ENCODE peak calls at places on chromosome 2, in five cellular contexts. One of them, this sample, is unnamed.

GRCh38 chr2:127560929-127561275 is 25.4 kb downstream of the MYO7B start:
- DNase-seq in heart left ventricle: no peak
- DNase-seq in neural progenitor cell: no peak
- DNase-seq in thoracic aorta: no peak
- DNase-seq in cardiac muscle cell: no peak
- DNase-seq in this sample: peak

GRCh38 chr2:72141032-72141645 is 6.5 kb downstream of the CYP26B1 start:
- DNase-seq in heart left ventricle: peak
- DNase-seq in neural progenitor cell: no peak
- DNase-seq in thoracic aorta: no peak
- DNase-seq in cardiac muscle cell: no peak
- DNase-seq in this sample: no peak

GRCh38 chr2:174153757-174154680 is 94.3 kb downstream of the OLA1 start:
- DNase-seq in heart left ventricle: no peak
- DNase-seq in neural progenitor cell: no peak
- DNase-seq in thoracic aorta: no peak
- DNase-seq in cardiac muscle cell: peak
- DNase-seq in this sample: peak

GRCh38 chr2:128513416-128514283 is 195.0 kb upstream of the HS6ST1 start:
- DNase-seq in heart left ventricle: no peak
- DNase-seq in neural progenitor cell: no peak
- DNase-seq in thoracic aorta: no peak
- DNase-seq in cardiac muscle cell: no peak
- DNase-seq in this sample: no peak

GRCh38 chr2:121663458-121663857 is 14.2 kb upstream of the CLASP1 start:
- DNase-seq in heart left ventricle: no peak
- DNase-seq in neural progenitor cell: no peak
- DNase-seq in thoracic aorta: no peak
- DNase-seq in cardiac muscle cell: peak
- DNase-seq in this sample: peak

GRCh38 chr2:23497063-23497462 is 112.1 kb downstream of the KLHL29 start:
- DNase-seq in heart left ventricle: no peak
- DNase-seq in neural progenitor cell: no peak
- DNase-seq in thoracic aorta: peak
- DNase-seq in cardiac muscle cell: peak
- DNase-seq in this sample: peak

GRCh38 chr2:100056478-100056877 is 85.9 kb downstream of the AFF3 start:
- DNase-seq in heart left ventricle: no peak
- DNase-seq in neural progenitor cell: no peak
- DNase-seq in thoracic aorta: no peak
- DNase-seq in cardiac muscle cell: no peak
- DNase-seq in this sample: no peak

GRCh38 chr2:203451011-203451410 is 84.1 kb downstream of the RAPH1 start:
- DNase-seq in heart left ventricle: no peak
- DNase-seq in neural progenitor cell: no peak
- DNase-seq in thoracic aorta: no peak
- DNase-seq in cardiac muscle cell: no peak
- DNase-seq in this sample: peak

GRCh38 chr2:230326453-230327417 is at the start of gene SP140L:
- DNase-seq in heart left ventricle: peak
- DNase-seq in neural progenitor cell: no peak
- DNase-seq in thoracic aorta: peak
- DNase-seq in cardiac muscle cell: peak
- DNase-seq in this sample: peak

GRCh38 chr2:165224941-165225340 is 14.3 kb upstream of the SCN2A start:
- DNase-seq in heart left ventricle: no peak
- DNase-seq in neural progenitor cell: no peak
- DNase-seq in thoracic aorta: no peak
- DNase-seq in cardiac muscle cell: no peak
- DNase-seq in this sample: no peak

GRCh38 chr2:109676346-109676897 is 62.3 kb downstream of the SOWAHC start:
- DNase-seq in heart left ventricle: no peak
- DNase-seq in neural progenitor cell: no peak
- DNase-seq in thoracic aorta: no peak
- DNase-seq in cardiac muscle cell: no peak
- DNase-seq in this sample: no peak

GRCh38 chr2:167331636-167332232 is 443.5 kb downstream of the XIRP2 start:
- DNase-seq in heart left ventricle: no peak
- DNase-seq in neural progenitor cell: peak
- DNase-seq in thoracic aorta: no peak
- DNase-seq in cardiac muscle cell: no peak
- DNase-seq in this sample: no peak

GRCh38 chr2:192245329-192245728 is 50.6 kb upstream of the TMEFF2 start:
- DNase-seq in heart left ventricle: no peak
- DNase-seq in neural progenitor cell: no peak
- DNase-seq in thoracic aorta: no peak
- DNase-seq in cardiac muscle cell: no peak
- DNase-seq in this sample: no peak

GRCh38 chr2:144511945-144512344 is 8.0 kb downstream of the ZEB2 start:
- DNase-seq in heart left ventricle: no peak
- DNase-seq in neural progenitor cell: peak
- DNase-seq in thoracic aorta: no peak
- DNase-seq in cardiac muscle cell: no peak
- DNase-seq in this sample: no peak
- H3K4me3 ChIP-seq in heart left ventricle: no peak
- H3K4me3 ChIP-seq in neural progenitor cell: peak
- H3K4me3 ChIP-seq in thoracic aorta: peak
- H3K4me3 ChIP-seq in cardiac muscle cell: no peak
- H3K4me3 ChIP-seq in this sample: no peak

DNA sequence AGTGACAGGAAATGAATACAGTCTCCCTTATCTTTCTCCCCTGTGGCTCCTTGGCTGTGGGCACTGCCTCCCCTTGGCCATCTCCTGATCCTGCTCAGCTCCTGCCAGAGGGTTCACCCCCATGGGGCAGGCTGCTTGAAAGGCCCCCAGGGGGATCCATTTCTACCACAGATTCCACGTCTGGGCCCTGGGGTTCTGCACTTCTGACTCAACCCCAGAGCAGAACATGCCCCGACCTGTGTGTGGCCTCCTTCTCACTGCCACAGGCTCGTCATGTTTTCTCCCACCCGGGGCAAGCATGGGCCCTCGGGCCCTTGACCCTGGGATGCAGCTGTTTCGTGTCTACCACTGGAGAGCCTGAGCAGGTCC is 122.2 kb downstream of the ACKR3 start:
- DNase-seq in heart left ventricle: no peak
- DNase-seq in neural progenitor cell: no peak
- DNase-seq in thoracic aorta: no peak
- DNase-seq in cardiac muscle cell: no peak
- DNase-seq in this sample: no peak
- TF ChIP-seq CTCF in heart left ventricle: no peak
- TF ChIP-seq CTCF in neural progenitor cell: no peak
- TF ChIP-seq CTCF in thoracic aorta: no peak
- TF ChIP-seq CTCF in cardiac muscle cell: no peak
- TF ChIP-seq CTCF in this sample: no peak

DNA sequence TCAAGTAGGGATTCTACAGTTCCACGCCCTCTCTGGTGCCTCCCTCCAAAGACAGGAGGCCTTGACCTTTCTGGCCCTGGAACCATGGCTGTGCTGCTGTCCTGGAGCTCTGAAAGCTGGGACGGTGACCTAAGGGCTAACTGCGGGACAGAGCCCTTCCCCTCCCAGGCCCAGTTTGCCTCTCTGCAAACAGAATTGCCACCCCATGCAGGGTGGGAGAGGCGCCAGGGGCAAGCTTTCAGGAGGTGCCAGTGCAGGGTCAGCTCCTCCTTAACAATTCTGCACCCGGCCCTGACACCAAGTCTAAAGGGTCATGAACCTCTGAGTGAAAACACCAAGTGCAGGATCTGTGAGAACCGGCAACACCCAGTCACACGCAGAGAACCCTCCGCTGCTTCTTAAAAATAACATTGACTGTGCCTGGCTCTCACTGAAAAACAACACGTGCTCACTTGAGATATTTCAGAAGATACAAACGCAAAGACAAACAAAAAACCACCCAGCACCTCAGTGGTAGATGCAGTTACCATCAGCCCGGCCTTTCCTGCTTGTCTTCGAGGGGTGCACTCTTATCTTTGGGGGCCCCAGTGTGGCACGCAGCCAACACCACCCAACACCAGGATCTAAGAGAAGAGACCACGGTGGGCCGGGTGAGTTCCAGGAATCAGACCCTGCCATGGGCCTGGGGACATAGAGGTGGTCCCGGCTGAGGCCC is 1.1 kb upstream of the SNED1 start:
- DNase-seq in heart left ventricle: peak
- DNase-seq in neural progenitor cell: no peak
- DNase-seq in thoracic aorta: no peak
- DNase-seq in cardiac muscle cell: no peak
- DNase-seq in this sample: no peak
- H3K4me3 ChIP-seq in heart left ventricle: no peak
- H3K4me3 ChIP-seq in neural progenitor cell: no peak
- H3K4me3 ChIP-seq in thoracic aorta: peak
- H3K4me3 ChIP-seq in cardiac muscle cell: no peak
- H3K4me3 ChIP-seq in this sample: no peak

GRCh38 chr2:237696471-237696870 is 69.1 kb downstream of the LRRFIP1 start:
- DNase-seq in heart left ventricle: peak
- DNase-seq in neural progenitor cell: no peak
- DNase-seq in thoracic aorta: no peak
- DNase-seq in cardiac muscle cell: no peak
- DNase-seq in this sample: no peak

GRCh38 chr2:237699870-237700582 is 72.6 kb downstream of the LRRFIP1 start:
- DNase-seq in heart left ventricle: no peak
- DNase-seq in neural progenitor cell: no peak
- DNase-seq in thoracic aorta: no peak
- DNase-seq in cardiac muscle cell: no peak
- DNase-seq in this sample: no peak

GRCh38 chr2:237697586-237698337 is 70.4 kb downstream of the LRRFIP1 start:
- DNase-seq in heart left ventricle: no peak
- DNase-seq in neural progenitor cell: no peak
- DNase-seq in thoracic aorta: no peak
- DNase-seq in cardiac muscle cell: peak
- DNase-seq in this sample: peak

GRCh38 chr2:237700583-237701032 is 73.2 kb downstream of the LRRFIP1 start:
- DNase-seq in heart left ventricle: peak
- DNase-seq in neural progenitor cell: no peak
- DNase-seq in thoracic aorta: peak
- DNase-seq in cardiac muscle cell: peak
- DNase-seq in this sample: peak

GRCh38 chr2:237698338-237698694 is 70.9 kb downstream of the LRRFIP1 start:
- DNase-seq in heart left ventricle: no peak
- DNase-seq in neural progenitor cell: no peak
- DNase-seq in thoracic aorta: no peak
- DNase-seq in cardiac muscle cell: no peak
- DNase-seq in this sample: no peak
- TF ChIP-seq CTCF in heart left ventricle: no peak
- TF ChIP-seq CTCF in neural progenitor cell: no peak
- TF ChIP-seq CTCF in thoracic aorta: no peak
- TF ChIP-seq CTCF in cardiac muscle cell: no peak
- TF ChIP-seq CTCF in this sample: no peak

GRCh38 chr2:42210203-42210602 is 41.0 kb downstream of the EML4 start:
- DNase-seq in heart left ventricle: no peak
- DNase-seq in neural progenitor cell: no peak
- DNase-seq in thoracic aorta: no peak
- DNase-seq in cardiac muscle cell: no peak
- DNase-seq in this sample: no peak
- H3K4me3 ChIP-seq in heart left ventricle: no peak
- H3K4me3 ChIP-seq in neural progenitor cell: no peak
- H3K4me3 ChIP-seq in thoracic aorta: no peak
- H3K4me3 ChIP-seq in cardiac muscle cell: no peak
- H3K4me3 ChIP-seq in this sample: no peak

DNA sequence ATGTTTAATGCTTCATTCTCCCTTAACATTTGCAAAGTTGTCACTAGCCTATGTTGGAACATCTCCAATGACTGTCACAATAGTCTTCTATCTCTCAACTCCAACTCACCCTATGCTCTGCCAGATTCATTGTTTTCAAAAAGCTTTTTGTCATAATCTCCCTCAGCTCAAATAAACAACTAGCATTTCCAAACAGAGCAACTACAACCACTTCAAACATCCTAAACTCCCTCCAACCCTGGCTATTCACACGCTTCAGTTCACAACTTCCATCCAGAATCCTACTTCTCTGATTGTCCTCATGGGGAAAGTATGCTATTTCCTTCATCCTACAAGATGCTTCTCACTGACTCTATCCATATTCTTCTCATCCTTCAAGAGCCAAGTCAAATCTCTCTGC is 139.2 kb upstream of the VRK2 start:
- DNase-seq in heart left ventricle: no peak
- DNase-seq in neural progenitor cell: no peak
- DNase-seq in thoracic aorta: no peak
- DNase-seq in cardiac muscle cell: no peak
- DNase-seq in this sample: no peak
- TF ChIP-seq CTCF in heart left ventricle: no peak
- TF ChIP-seq CTCF in neural progenitor cell: no peak
- TF ChIP-seq CTCF in thoracic aorta: no peak
- TF ChIP-seq CTCF in cardiac muscle cell: no peak
- TF ChIP-seq CTCF in this sample: no peak

DNA sequence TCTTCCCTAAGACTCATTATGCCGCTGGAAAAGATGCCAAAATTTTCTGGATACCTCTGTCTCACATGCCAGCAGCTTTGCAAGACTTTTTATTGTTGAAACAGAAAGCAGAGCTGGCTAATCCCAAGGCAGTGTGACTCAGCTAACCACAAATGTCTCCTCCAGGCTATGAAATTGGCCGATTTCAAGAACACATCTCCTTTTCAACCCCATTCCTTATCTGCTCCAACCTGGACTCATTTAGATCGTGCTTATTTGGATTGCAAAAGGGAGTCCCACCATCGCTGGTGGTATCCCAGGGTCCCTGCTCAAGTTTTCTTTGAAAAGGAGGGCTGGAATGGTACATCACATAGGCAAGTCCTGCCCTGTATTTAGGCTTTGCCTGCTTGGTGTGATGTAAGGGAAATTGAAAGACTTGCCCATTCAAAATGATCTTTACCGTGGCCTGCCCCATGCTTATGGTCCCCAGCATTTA is 26.3 kb downstream of the DHRS9 start:
- DNase-seq in heart left ventricle: no peak
- DNase-seq in neural progenitor cell: no peak
- DNase-seq in thoracic aorta: no peak
- DNase-seq in cardiac muscle cell: peak
- DNase-seq in this sample: peak
- H3K4me3 ChIP-seq in heart left ventricle: no peak
- H3K4me3 ChIP-seq in neural progenitor cell: no peak
- H3K4me3 ChIP-seq in thoracic aorta: no peak
- H3K4me3 ChIP-seq in cardiac muscle cell: no peak
- H3K4me3 ChIP-seq in this sample: no peak

GRCh38 chr2:16613475-16613874 is 52.2 kb downstream of the CYRIA start:
- DNase-seq in heart left ventricle: no peak
- DNase-seq in neural progenitor cell: peak
- DNase-seq in thoracic aorta: no peak
- DNase-seq in cardiac muscle cell: peak
- DNase-seq in this sample: peak
- TF ChIP-seq CTCF in heart left ventricle: peak
- TF ChIP-seq CTCF in neural progenitor cell: peak
- TF ChIP-seq CTCF in thoracic aorta: peak
- TF ChIP-seq CTCF in cardiac muscle cell: peak
- TF ChIP-seq CTCF in this sample: peak